ENCODE peak calls at places on chromosomes 13 and 19, in five cellular contexts. O, L, D, Y and X are unnamed samples.

GRCh38 chr13:48842316-48842715 is 133.4 kb upstream of the FNDC3A start:
- DNase-seq in D (no peak), Y (no peak), L (no peak), O (no peak), X (no peak)

GRCh38 chr19:28485300-28485699 is 727.7 kb downstream of the UQCRFS1 start:
- DNase-seq in Y (no peak), O (no peak), D (no peak), L (no peak), X (no peak)

GRCh38 chr19:29546583-29547190 is 20.9 kb downstream of the VSTM2B start:
- DNase-seq in D (no peak), O (no peak), Y (no peak), L (no peak), X (no peak)

GRCh38 chr19:54616840-54617560 is 13.3 kb upstream of the LILRB1 start:
- DNase-seq in O (no peak), D (no peak), L (no peak), Y (no peak), X (no peak)

GRCh38 chr13:43720780-43721397 is 65.9 kb downstream of the ENOX1 start:
- DNase-seq in L (no peak), Y (no peak), O (no peak), D (no peak), X (no peak)

GRCh38 chr13:41008349-41008980 is 10.7 kb downstream of the ELF1 start:
- DNase-seq in Y (peak; percentile 67), O (no peak), L (no peak), D (no peak), X (no peak)

GRCh38 chr19:15919243-15919642 is 15.1 kb downstream of the CYP4F11 start:
- DNase-seq in L (no peak), O (no peak), Y (no peak), D (no peak), X (no peak)

GRCh38 chr13:98997738-98998641 is 20.1 kb upstream of the DOCK9 start:
- DNase-seq in D (no peak), L (no peak), Y (no peak), O (no peak), X (peak; percentile 67)

GRCh38 chr19:52991484-52991883 is 22.2 kb upstream of the ERVV-1 start:
- DNase-seq in L (no peak), O (no peak), Y (no peak), D (no peak), X (peak; percentile 81)

GRCh38 chr13:39945226-39945625 is 289.8 kb downstream of the COG6 start:
- DNase-seq in D (no peak), O (no peak), Y (no peak), L (no peak), X (no peak)

GRCh38 chr13:63408227-63409202 is 1992.9 kb upstream of the PCDH20 start:
- DNase-seq in O (no peak), L (no peak), D (no peak), Y (no peak), X (no peak)

GRCh38 chr13:22114630-22115311 is 443.9 kb downstream of the FGF9 start:
- DNase-seq in D (no peak), Y (no peak), L (no peak), O (no peak), X (no peak)

GRCh38 chr19:47093841-47094240 is 19.7 kb downstream of the ZC3H4 start:
- DNase-seq in L (no peak), D (no peak), O (no peak), Y (no peak), X (no peak)

GRCh38 chr13:90477194-90477593 is 870.3 kb upstream of the MIR17HG start:
- DNase-seq in L (no peak), Y (no peak), D (no peak), O (no peak), X (no peak)

GRCh38 chr13:110226051-110226562 is 80.8 kb downstream of the COL4A1 start:
- DNase-seq in D (no peak), L (no peak), Y (no peak), O (no peak), X (no peak)

GRCh38 chr13:60167121-60167520 is 3.4 kb upstream of the DIAPH3 start:
- DNase-seq in D (no peak), O (no peak), L (no peak), Y (no peak), X (no peak)

GRCh38 chr13:60165391-60166099 is 1.8 kb upstream of the DIAPH3 start:
- DNase-seq in D (no peak), Y (peak; percentile 7), L (no peak), O (no peak), X (no peak)

GRCh38 chr13:60164490-60164889 is 762 bp upstream of the DIAPH3 start:
- DNase-seq in Y (no peak), D (no peak), O (no peak), L (no peak), X (no peak)

GRCh38 chr13:60162096-60162495 is 1.6 kb downstream of the DIAPH3 start:
- DNase-seq in Y (no peak), L (no peak), D (no peak), O (no peak), X (no peak)

DNA sequence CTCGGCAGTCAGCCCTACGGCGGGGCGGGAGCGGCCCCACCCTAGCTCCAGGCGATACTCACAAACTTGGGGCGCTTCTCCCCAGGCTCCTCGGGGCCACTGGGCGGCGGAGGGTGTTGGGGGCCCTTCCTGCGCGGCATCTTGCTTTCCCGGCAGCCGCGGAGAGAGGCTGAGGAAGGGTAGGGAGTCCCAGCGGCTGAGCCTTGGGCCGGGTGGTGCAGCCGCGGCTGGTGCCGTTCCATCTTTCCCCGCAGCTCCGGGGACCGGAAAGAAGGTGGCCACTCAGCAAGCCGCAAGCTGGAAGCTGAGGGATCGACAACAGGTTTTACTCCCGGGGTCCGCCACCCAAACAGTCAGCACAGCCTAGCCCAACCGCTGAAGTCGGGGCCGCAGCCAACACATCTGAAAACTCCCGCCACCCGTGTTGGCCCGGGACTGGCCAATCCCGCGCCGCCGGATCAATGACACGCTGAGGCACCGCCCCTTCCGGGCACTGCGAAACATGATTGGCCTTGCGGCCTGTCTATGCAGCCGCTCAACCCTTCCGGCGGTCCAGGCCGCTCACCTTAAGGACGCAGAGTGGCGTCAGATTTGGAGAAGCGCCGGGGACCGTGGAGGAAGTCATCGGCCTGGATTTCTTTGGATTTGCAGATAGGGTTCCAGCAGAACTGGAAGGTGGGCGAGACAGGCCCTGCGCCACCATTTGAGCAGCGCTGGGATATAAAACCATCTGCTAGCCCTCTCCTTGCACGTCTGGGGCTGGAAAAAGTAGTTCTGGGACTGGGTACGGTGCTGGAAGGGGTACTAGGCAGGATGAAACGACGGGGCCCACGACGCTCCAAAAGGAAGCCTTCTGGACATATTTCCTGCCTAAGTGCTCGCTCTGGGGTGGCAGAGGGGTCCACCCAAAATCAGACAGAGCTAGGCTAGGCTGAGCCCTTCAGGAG is at the start of gene DIAPH3:
- DNase-seq in L (peak; percentile 97), O (peak; percentile 93), Y (peak; percentile 96), D (peak; percentile 94), X (peak; percentile 83)
- TF ChIP-seq POLR2A in L (peak; percentile 74), O (peak; percentile 25), Y (peak; percentile 93), D (peak; percentile 71), X (peak; percentile 77)

GRCh38 chr19:17977488-17977887 is 10.6 kb downstream of the KCNN1 start:
- DNase-seq in D (no peak), Y (no peak), O (no peak), L (no peak), X (no peak)
- TF ChIP-seq POLR2A in D (no peak), Y (no peak), O (no peak), L (no peak), X (no peak)

DNA sequence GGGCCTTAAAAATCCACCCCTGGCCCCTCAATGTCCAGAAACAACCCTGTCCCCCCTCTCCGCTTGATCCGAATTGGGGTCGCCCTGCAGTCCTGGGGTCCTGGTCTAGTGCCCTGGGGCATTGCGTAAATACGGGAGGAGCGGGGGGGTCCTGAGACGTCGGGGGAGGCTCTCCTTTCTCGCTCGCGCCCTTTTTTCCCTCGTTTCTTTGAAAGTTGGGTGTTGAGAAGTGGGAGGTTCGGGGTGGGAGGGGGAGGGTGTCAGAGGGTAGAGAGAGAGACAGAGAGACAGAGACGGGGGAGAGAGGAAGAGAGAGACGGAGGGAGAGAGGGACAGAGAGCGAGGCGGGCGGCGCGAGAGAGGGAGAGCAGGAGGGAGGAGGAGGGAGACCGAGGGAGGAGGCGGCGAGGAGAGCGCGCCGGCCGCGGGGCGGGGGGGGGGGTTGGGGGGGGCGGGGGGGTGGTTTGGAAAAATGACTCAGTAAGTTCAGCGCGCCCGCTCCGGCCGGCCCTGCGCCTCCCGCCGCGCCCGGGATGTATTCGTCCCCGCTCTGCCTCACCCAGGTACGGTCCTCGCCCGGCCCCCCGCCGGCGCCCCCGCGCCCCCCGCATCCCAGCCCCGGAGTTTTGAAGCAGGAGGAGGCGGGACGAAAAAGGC is at the start of gene NFIC:
- DNase-seq in Y (peak; percentile 80), O (peak; percentile 63), L (peak; percentile 84), D (peak; percentile 92), X (peak; percentile 84)
- TF ChIP-seq POLR2A in Y (no peak), O (no peak), L (peak; percentile 55), D (peak; percentile 31), X (peak; percentile 24)

GRCh38 chr19:14407889-14408640 is 11.1 kb downstream of the DDX39A start:
- DNase-seq in Y (peak; percentile 37), D (no peak), L (no peak), O (no peak), X (no peak)
- TF ChIP-seq POLR2A in Y (no peak), D (no peak), L (no peak), O (no peak), X (no peak)

GRCh38 chr19:40799558-40800338 is 757 bp downstream of the EGLN2 start:
- DNase-seq in L (peak; percentile 78), O (no peak), Y (peak; percentile 67), D (peak; percentile 64), X (peak; percentile 35)
- TF ChIP-seq POLR2A in L (no peak), O (no peak), Y (no peak), D (no peak), X (no peak)

DNA sequence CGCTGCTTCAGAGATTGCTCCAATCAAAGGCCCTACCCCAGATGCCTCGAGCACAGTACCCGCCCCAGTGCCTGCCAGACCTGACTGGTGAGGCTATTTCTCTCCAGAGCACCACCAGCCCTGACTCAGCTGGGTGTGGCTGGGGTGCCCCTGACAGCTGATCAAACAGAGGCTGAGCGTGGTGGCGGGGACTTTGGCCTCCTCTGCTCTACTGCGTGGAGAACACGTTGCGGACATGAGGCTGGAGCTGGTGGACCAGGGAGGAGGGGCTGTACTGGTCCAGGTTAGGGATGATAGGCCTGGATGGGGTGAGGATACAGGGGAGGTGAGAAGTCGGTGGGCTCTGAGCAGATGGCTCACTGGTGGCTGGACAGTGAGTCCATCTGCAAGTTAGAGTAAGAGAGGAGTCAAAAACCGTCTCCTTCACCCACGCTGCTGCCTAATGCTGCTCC is 3.5 kb upstream of the DOCK6 start:
- DNase-seq in D (no peak), O (no peak), L (no peak), Y (no peak), X (peak; percentile 93)
- TF ChIP-seq POLR2A in D (no peak), O (no peak), L (no peak), Y (no peak), X (peak; percentile 27)

GRCh38 chr19:19453129-19453461 is 47.6 kb downstream of the GATAD2A start:
- DNase-seq in L (no peak), D (no peak), Y (no peak), O (no peak), X (no peak)
- TF ChIP-seq POLR2A in L (no peak), D (no peak), Y (no peak), O (no peak), X (no peak)